ENCODE peak calls at places on chromosomes 6 and 20, in four cellular contexts. U is lower leg skin, J is GM12865, A is lung. F is an unnamed sample.

GRCh38 chr20:31923388-31924271 is 28.2 kb downstream of the PDRG1 start:
- DNase-seq in U (no peak), J (peak; percentile 60), A (no peak), F (no peak)

GRCh38 chr20:62050166-62051120 is 15.2 kb downstream of the TAF4 start:
- DNase-seq in U (no peak), J (no peak), A (no peak), F (no peak)

GRCh38 chr20:17610566-17611289 is 40.9 kb downstream of the DSTN start:
- DNase-seq in U (peak; percentile 63), J (no peak), A (no peak), F (no peak)

GRCh38 chr6:17584241-17584803 is 15.8 kb upstream of the FAM8A1 start:
- DNase-seq in U (peak; percentile 37), J (peak; percentile 46), A (no peak), F (peak; percentile 65)

GRCh38 chr6:130063806-130064205 is 45.4 kb downstream of the L3MBTL3 start:
- DNase-seq in U (no peak), J (no peak), A (no peak), F (no peak)

GRCh38 chr6:101083533-101084172 is 202.5 kb upstream of the ASCC3 start:
- DNase-seq in U (no peak), J (no peak), A (no peak), F (peak; percentile 100)

GRCh38 chr6:166572370-166573261 is 13.9 kb downstream of the RAMACL start:
- DNase-seq in U (no peak), J (no peak), A (peak; percentile 75), F (peak; percentile 32)

GRCh38 chr6:113362542-113363430 is 494.4 kb upstream of the MARCKS start:
- DNase-seq in U (no peak), J (no peak), A (no peak), F (peak; percentile 43)

GRCh38 chr20:21681219-21681931 is 24.1 kb upstream of the PAX1 start:
- DNase-seq in U (peak; percentile 69), J (no peak), A (no peak), F (no peak)

GRCh38 chr6:111721677-111722219 is 116.1 kb upstream of the TRAF3IP2 start:
- DNase-seq in U (no peak), J (peak; percentile 76), A (no peak), F (peak; percentile 26)

GRCh38 chr20:64079273-64080012 is at the start of gene RGS19:
- DNase-seq in U (peak; percentile 64), J (peak; percentile 90), A (peak; percentile 76), F (no peak)

GRCh38 chr6:44715925-44716324 is 328.4 kb downstream of the CDC5L start:
- DNase-seq in U (no peak), J (no peak), A (no peak), F (no peak)

GRCh38 chr6:77040566-77041195 is 422.6 kb downstream of the HTR1B start:
- DNase-seq in U (no peak), J (no peak), A (no peak), F (peak; percentile 21)

GRCh38 chr20:2692036-2692885 is at the start of gene EBF4:
- DNase-seq in U (no peak), J (no peak), A (no peak), F (no peak)

GRCh38 chr20:675453-676314 is at the start of gene SCRT2:
- DNase-seq in U (no peak), J (peak; percentile 27), A (peak; percentile 72), F (peak; percentile 22)

GRCh38 chr20:9397928-9398327 is 116.5 kb upstream of the LAMP5 start:
- DNase-seq in U (peak; percentile 24), J (peak; percentile 76), A (no peak), F (no peak)

GRCh38 chr20:2840138-2840966 is at the start of the genes PCED1A and VPS16:
- DNase-seq in U (peak; percentile 81), J (peak; percentile 93), A (peak; percentile 91), F (peak; percentile 50)

GRCh38 chr6:144104898-144105487 is 9.6 kb upstream of the SF3B5 start:
- DNase-seq in U (peak; percentile 37), J (peak; percentile 84), A (peak; percentile 48), F (peak; percentile 71)

GRCh38 chr6:122798099-122798641 is 9.1 kb downstream of the SMPDL3A start:
- DNase-seq in U (no peak), J (peak; percentile 14), A (no peak), F (peak; percentile 90)

GRCh38 chr6:62286470-62286843 is 432 bp upstream of the KHDRBS2 start:
- DNase-seq in U (no peak), J (no peak), A (no peak), F (no peak)

GRCh38 chr20:16816192-16816591 is 68.0 kb downstream of the OTOR start:
- DNase-seq in U (no peak), J (no peak), A (no peak), F (no peak)

GRCh38 chr6:27312950-27313271 is 838 bp upstream of the POM121L2 start:
- DNase-seq in U (no peak), J (no peak), A (no peak), F (no peak)

GRCh38 chr6:124393536-124393935 is 568.7 kb upstream of the RNF217 start:
- DNase-seq in U (no peak), J (no peak), A (no peak), F (peak; percentile 25)

GRCh38 chr6:18307006-18307405 is 42.7 kb upstream of the DEK start:
- DNase-seq in U (no peak), J (no peak), A (no peak), F (peak; percentile 81)

GRCh38 chr20:58688838-58689237 is 3.8 kb upstream of the NPEPL1 start:
- DNase-seq in U (no peak), J (no peak), A (no peak), F (no peak)

GRCh38 chr6:63671098-63671754 is 35.6 kb downstream of the PHF3 start:
- DNase-seq in U (no peak), J (no peak), A (no peak), F (no peak)

GRCh38 chr6:139361211-139361610 is 13.2 kb downstream of the CITED2 start:
- DNase-seq in U (no peak), J (no peak), A (no peak), F (no peak)

GRCh38 chr6:99369533-99369932 is 20.1 kb upstream of the FAXC start:
- DNase-seq in U (no peak), J (no peak), A (no peak), F (no peak)

GRCh38 chr6:54846243-54846856 is at the start of gene FAM83B:
- DNase-seq in U (peak; percentile 83), J (no peak), A (peak; percentile 36), F (peak; percentile 96)

GRCh38 chr20:45781391-45781931 is 10.2 kb downstream of the WFDC3 start:
- DNase-seq in U (no peak), J (no peak), A (peak; percentile 60), F (peak; percentile 97)

GRCh38 chr6:137820425-137820824 is 46.6 kb upstream of the TNFAIP3 start:
- DNase-seq in U (no peak), J (no peak), A (no peak), F (no peak)

GRCh38 chr20:48760403-48760889 is 67.4 kb downstream of the PREX1 start:
- DNase-seq in U (no peak), J (peak; percentile 79), A (no peak), F (peak; percentile 69)

GRCh38 chr6:15653581-15653980 is 9.2 kb downstream of the DTNBP1 start:
- DNase-seq in U (no peak), J (peak; percentile 58), A (no peak), F (no peak)

GRCh38 chr20:9200620-9201019 is 131.7 kb downstream of the PLCB4 start:
- DNase-seq in U (no peak), J (no peak), A (no peak), F (peak; percentile 38)

GRCh38 chr6:161284653-161285052 is 10.8 kb upstream of the AGPAT4 start:
- DNase-seq in U (no peak), J (no peak), A (no peak), F (no peak)

GRCh38 chr20:1887321-1887720 is 7.9 kb upstream of the SIRPA start:
- DNase-seq in U (no peak), J (no peak), A (no peak), F (no peak)

GRCh38 chr6:74940211-74940610 is 265.6 kb downstream of the COL12A1 start:
- DNase-seq in U (no peak), J (no peak), A (no peak), F (peak; percentile 43)

DNA sequence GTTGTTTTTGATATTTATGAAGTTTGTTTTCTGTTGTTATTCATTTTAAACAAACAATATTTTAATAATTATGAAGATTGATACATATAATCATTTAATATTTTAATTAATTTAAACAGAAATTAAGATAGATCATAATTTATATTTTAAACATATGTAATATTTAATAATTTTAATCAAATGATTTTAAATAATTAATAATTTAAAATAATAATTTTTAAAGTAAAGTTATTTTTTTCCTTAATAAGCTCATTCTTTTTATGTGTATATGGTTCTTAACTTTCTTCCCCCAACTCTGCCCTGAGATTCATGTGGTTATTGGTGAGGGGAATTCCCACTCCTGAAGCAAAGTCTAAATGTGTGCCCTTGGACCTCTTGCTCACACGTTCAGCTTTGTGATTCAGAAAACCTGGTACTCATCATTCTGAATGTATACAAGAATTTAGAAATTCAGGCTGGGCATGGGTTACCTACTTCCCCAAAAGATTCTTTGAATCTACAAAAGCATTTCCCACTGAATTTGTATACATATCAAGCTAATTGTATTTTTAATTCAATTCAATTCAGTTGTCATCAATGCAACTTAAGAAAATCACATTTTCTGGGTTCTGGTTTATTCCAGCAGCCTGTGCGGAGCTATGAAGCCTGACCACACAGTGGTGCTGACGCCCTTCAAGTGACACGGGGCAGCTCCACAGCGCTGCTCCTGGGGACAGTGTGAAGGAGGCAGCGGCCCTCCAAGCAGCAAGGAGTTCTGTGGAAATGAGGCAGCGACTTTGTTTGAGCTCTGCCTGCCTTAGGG is 168.9 kb upstream of the UST start:
- DNase-seq in U (peak; percentile 76), J (peak; percentile 77), A (peak; percentile 75), F (peak; percentile 45)
- TF ChIP-seq CTCF in U (no peak), J (peak; percentile 88), A (peak; percentile 92), F (peak; percentile 83)

GRCh38 chr6:169341065-169341464 is 87.4 kb upstream of the THBS2 start:
- DNase-seq in U (no peak), J (no peak), A (no peak), F (no peak)

GRCh38 chr6:169343886-169344525 is 90.4 kb upstream of the THBS2 start:
- DNase-seq in U (no peak), J (no peak), A (no peak), F (no peak)

GRCh38 chr6:169344651-169345050 is 91.0 kb upstream of the THBS2 start:
- DNase-seq in U (no peak), J (no peak), A (no peak), F (no peak)

GRCh38 chr6:169341706-169342105 is 88.1 kb upstream of the THBS2 start:
- DNase-seq in U (no peak), J (no peak), A (no peak), F (no peak)

GRCh38 chr6:169342655-169343054 is 89.0 kb upstream of the THBS2 start:
- DNase-seq in U (no peak), J (no peak), A (no peak), F (peak; percentile 38)
- H3K4me3 ChIP-seq in U (no peak overlapping the region), J (no peak overlapping the region), A (no peak overlapping the region), F (no peak overlapping the region)

GRCh38 chr20:24303393-24303792 is 166.0 kb upstream of the SYNDIG1 start:
- DNase-seq in U (no peak), J (no peak), A (no peak), F (peak; percentile 29)
- TF ChIP-seq CTCF in U (no peak), J (no peak), A (no peak), F (peak; percentile 15)

GRCh38 chr6:1376653-1377052 is 12.7 kb upstream of the FOXF2 start:
- DNase-seq in U (no peak), J (no peak), A (no peak), F (no peak)

GRCh38 chr6:1379026-1379809 is 10.2 kb upstream of the FOXF2 start:
- DNase-seq in U (no peak), J (no peak), A (no peak), F (no peak)

GRCh38 chr6:1379810-1380198 is 9.6 kb upstream of the FOXF2 start:
- DNase-seq in U (no peak), J (no peak), A (no peak), F (no peak)

GRCh38 chr6:1378224-1379025 is 11.0 kb upstream of the FOXF2 start:
- DNase-seq in U (no peak), J (no peak), A (no peak), F (no peak)

GRCh38 chr6:1377526-1378223 is 11.7 kb upstream of the FOXF2 start:
- DNase-seq in U (no peak), J (no peak), A (no peak), F (no peak)
- H3K4me3 ChIP-seq in U (no peak overlapping the region), J (no peak overlapping the region), A (no peak overlapping the region), F (no peak overlapping the region)